ENCODE peak calls at places on chromosome 19, in seven cellular contexts. J, Y, A, H, T, L and C are unnamed samples.

GRCh38 chr19:19115954-19116353 is 22.3 kb downstream of the TMEM161A start:
- DNase-seq in L (no peak), J (no peak), T (peak; percentile 78), H (peak; percentile 81), A (peak; percentile 27), Y (no peak), C (no peak)

GRCh38 chr19:23817519-23817918 is 58.8 kb upstream of the ZNF681 start:
- DNase-seq in T (no peak), L (no peak), Y (peak; percentile 62), J (peak; percentile 5), A (peak; percentile 12), H (peak; percentile 41), C (no peak)

GRCh38 chr19:12773571-12773970 is 1.8 kb downstream of the HOOK2 start:
- DNase-seq in J (no peak), A (peak; percentile 65), H (no peak), L (no peak), T (no peak), Y (no peak), C (no peak)

GRCh38 chr19:44498988-44499387 is 1.3 kb downstream of the ZNF180 start:
- DNase-seq in L (no peak), H (no peak), A (no peak), T (no peak), J (no peak), Y (no peak), C (no peak)

GRCh38 chr19:17406039-17406886 is 833 bp upstream of the BST2 start:
- DNase-seq in L (no peak), J (peak; percentile 44), H (peak; percentile 49), A (no peak), T (no peak), Y (no peak), C (no peak)

GRCh38 chr19:38245826-38246498 is 10.2 kb downstream of the PPP1R14A start:
- DNase-seq in J (peak; percentile 45), A (peak; percentile 60), H (no peak), Y (no peak), L (peak; percentile 56), T (no peak), C (no peak)

GRCh38 chr19:18440421-18440877 is 2.5 kb upstream of the ISYNA1 start:
- DNase-seq in L (peak; percentile 38), Y (no peak), T (no peak), H (no peak), A (peak; percentile 39), J (no peak), C (no peak)

GRCh38 chr19:35262101-35262761 is 6.5 kb upstream of the USF2 start:
- DNase-seq in H (peak; percentile 23), A (no peak), T (peak; percentile 55), Y (no peak), L (peak; percentile 37), J (no peak), C (no peak)

GRCh38 chr19:5293607-5294089 is 47.0 kb downstream of the PTPRS start:
- DNase-seq in Y (peak; percentile 43), T (peak; percentile 66), J (no peak), A (peak; percentile 78), H (peak; percentile 79), L (no peak), C (no peak)

GRCh38 chr19:16587031-16588023 is 15.1 kb upstream of the SLC35E1 start:
- DNase-seq in J (peak; percentile 59), H (no peak), T (no peak), A (peak; percentile 80), L (no peak), Y (no peak), C (no peak)

GRCh38 chr19:51712461-51713081 is 11.2 kb downstream of the HAS1 start:
- DNase-seq in Y (no peak), T (no peak), J (no peak), H (peak; percentile 78), L (no peak), A (peak; percentile 52), C (no peak)

GRCh38 chr19:17931532-17932191 is 1.2 kb upstream of the CCDC124 start:
- DNase-seq in J (no peak), T (no peak), A (no peak), L (no peak), H (peak; percentile 92), Y (no peak), C (no peak)

GRCh38 chr19:53519431-53519830 is 18.5 kb upstream of the ZNF331 start:
- DNase-seq in A (peak; percentile 5), L (peak; percentile 77), H (no peak), J (no peak), Y (peak; percentile 29), T (no peak), C (no peak)

GRCh38 chr19:17633700-17634099 is 54.5 kb downstream of the UNC13A start:
- DNase-seq in Y (no peak), J (no peak), T (no peak), L (no peak), H (no peak), A (no peak), C (no peak)

GRCh38 chr19:30546332-30546731 is 174.1 kb downstream of the ZNF536 start:
- DNase-seq in Y (no peak), A (no peak), H (no peak), J (no peak), L (no peak), T (no peak), C (no peak)

GRCh38 chr19:46016426-46017094 is 6.3 kb downstream of the PGLYRP1 start:
- DNase-seq in L (peak; percentile 73), A (peak; percentile 91), T (peak; percentile 90), J (peak; percentile 52), Y (peak; percentile 82), H (peak; percentile 92), C (peak; percentile 20)

GRCh38 chr19:9862897-9863296 is 27.8 kb downstream of the PIN1 start:
- DNase-seq in J (no peak), H (no peak), Y (no peak), L (no peak), A (no peak), T (no peak), C (no peak)
- H3K27ac ChIP-seq in J (no peak overlapping the region), H (no peak overlapping the region), Y (no peak overlapping the region), L (no peak overlapping the region), A (no peak overlapping the region), T (no peak overlapping the region), C (no peak overlapping the region)

GRCh38 chr19:8610041-8610927 is at the start of gene ADAMTS10:
- DNase-seq in L (peak; percentile 61), J (peak; percentile 14), H (peak; percentile 48), T (no peak), A (peak; percentile 62), Y (peak; percentile 51), C (no peak)
- H3K27ac ChIP-seq in L (peak within 1 kb of the TSS; percentile 61), J (peak within 1 kb of the TSS; percentile 80), H (peak within 1 kb of the TSS; percentile 2), T (peak within 1 kb of the TSS; percentile 61), A (peak within 1 kb of the TSS; percentile 70), Y (peak within 1 kb of the TSS; percentile 92), C (peak within 1 kb of the TSS; percentile 61)

DNA sequence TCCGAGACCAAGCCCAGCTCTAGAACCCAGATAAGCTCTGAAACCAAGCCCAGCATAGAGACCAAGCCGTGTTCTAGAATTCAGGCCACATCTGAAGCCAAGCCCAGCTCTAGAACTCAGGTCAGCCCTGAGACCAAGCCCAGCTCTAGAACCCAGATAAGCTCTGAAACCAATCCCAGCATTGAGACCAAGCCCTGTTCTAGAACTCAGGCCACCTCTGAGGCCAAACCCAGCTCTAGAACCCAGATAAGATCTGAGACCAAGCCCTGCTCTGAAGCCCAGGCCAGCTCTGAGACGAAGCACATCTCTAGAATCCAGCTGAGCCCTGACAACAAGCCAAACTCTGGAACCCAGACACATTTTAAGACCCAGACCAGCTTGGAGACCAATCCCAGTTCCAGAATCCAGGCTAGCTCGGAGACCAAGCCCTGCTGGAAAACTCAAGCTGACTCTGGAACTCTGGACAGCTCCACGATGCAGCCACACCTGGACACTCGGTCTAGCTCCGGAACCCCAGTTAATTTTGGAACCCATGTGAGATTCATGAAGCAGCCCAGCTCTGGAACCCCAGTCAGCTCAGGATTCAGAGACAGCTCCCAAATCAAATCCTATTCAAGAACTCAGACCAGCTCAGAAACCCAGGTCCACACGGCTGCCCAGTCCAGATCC is 5.8 kb downstream of the GIPC3 start:
- DNase-seq in Y (no peak), J (no peak), L (no peak), H (no peak), T (no peak), A (no peak), C (no peak)
- H3K27ac ChIP-seq in Y (no peak overlapping the region), J (no peak overlapping the region), L (no peak overlapping the region), H (no peak overlapping the region), T (no peak overlapping the region), A (no peak overlapping the region), C (no peak overlapping the region)

GRCh38 chr19:875265-875879 is 15.9 kb downstream of the CFD start:
- DNase-seq in J (no peak), T (no peak), H (no peak), L (no peak), A (no peak), Y (no peak), C (no peak)
- H3K27ac ChIP-seq in J (no peak overlapping the region), T (no peak overlapping the region), H (no peak overlapping the region), L (no peak overlapping the region), A (no peak overlapping the region), Y (no peak overlapping the region), C (no peak overlapping the region)

DNA sequence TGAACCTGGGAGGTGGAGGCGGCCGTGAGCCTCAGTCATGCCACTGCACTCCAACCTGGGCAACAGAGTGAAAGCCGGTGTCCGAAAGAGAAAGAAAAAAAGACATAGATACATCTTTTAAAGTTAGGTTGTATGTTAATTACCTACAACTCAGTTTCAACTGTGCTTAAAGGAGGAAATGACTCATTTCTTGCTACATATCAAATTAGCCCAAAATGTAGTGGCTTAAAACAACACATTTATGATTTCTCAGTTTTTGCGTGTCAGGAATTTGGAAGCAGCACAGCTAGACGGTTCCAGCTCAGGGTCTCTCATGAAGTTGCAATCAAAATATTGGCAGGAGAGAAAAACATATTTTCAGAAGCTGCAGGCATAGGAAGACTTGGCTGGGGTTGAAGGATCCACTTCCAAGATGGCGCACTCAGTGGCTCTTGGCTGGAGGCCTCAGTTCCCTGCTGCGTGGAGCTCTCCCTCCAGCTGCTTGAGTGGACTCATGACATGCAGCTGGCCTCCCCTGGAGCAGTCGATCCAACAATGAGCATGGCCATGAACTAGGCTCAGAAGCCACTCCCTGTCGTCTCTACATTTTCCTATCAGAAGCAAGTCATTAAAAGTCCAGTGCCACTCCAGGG is 7.1 kb downstream of the LDLR start:
- DNase-seq in J (peak; percentile 57), T (peak; percentile 73), Y (peak; percentile 80), A (peak; percentile 75), L (peak; percentile 49), H (no peak), C (no peak)
- H3K27ac ChIP-seq in J (peak overlapping the region; percentile 26), T (peak overlapping the region; percentile 66), Y (peak overlapping the region; percentile 98), A (peak overlapping the region; percentile 47), L (no peak overlapping the region), H (no peak overlapping the region), C (peak overlapping the region; percentile 52)

DNA sequence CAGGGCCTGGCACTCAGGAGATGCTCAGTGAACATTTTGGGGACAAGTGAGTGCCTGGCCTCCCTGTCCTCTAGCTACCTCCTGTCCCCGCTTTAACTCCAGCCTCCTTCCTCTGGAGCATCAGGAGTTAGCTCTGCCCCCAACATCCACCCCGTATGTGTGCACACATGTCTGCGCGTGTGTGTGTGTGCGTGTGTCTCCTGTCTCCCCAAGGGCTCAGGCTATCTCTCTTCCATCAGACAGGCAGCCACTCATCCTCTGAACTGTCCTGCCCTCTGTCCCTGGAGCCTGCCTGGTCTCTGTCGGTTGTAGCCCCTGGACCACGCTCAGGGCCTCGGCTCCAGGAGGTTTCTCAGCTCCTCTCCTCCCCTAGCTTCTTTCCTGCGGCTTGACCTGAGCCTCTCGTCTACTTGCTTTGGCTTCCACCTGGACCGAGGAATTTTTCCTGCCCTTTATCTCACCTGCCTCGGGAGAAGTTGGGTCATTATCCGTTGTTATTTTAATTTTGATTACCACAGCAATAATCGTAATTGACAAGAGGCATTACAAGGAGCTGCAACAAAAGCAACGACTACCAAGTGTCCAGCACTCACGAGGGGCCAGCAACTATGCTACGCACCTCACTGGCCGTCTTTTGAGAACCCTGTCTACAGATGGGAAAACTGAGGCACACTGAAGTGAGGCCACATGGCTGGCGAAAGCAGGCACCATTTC is 32.0 kb upstream of the ASF1B start:
- DNase-seq in L (no peak), A (no peak), J (no peak), T (no peak), H (no peak), Y (no peak), C (no peak)
- H3K27ac ChIP-seq in L (no peak overlapping the region), A (no peak overlapping the region), J (no peak overlapping the region), T (no peak overlapping the region), H (no peak overlapping the region), Y (no peak overlapping the region), C (no peak overlapping the region)